ENCODE peak calls at places on chromosome 3, in nine cellular contexts. V is midbrain; R is NCI-H1417; Z is OCI-LY7; G is effector memory CD8-positive, alpha-beta T cell; T is endothelial cell; K is activated CD4-positive, alpha-beta T cell treated with anti-CD3 and anti-CD28 coated beads for 48 hours; M is Calu3; F is naive thymus-derived CD8-positive, alpha-beta T cell. N is an unnamed sample.

GRCh38 chr3:129954509-129954908 is 20.0 kb upstream of the TRH start:
- DNase-seq in V (no peak), R (no peak), Z (peak), G (no peak), T (no peak), K (no peak), M (no peak), F (no peak), N (no peak)

GRCh38 chr3:123036352-123037014 is 8.9 kb upstream of the SEMA5B start:
- DNase-seq in V (no peak), R (no peak), Z (no peak), G (no peak), T (no peak), K (no peak), M (no peak), F (no peak), N (no peak)

GRCh38 chr3:124927454-124928079 is 7.0 kb downstream of the MUC13 start:
- DNase-seq in V (no peak), R (no peak), Z (no peak), G (no peak), T (no peak), K (no peak), M (no peak), F (no peak), N (no peak)

GRCh38 chr3:195096053-195096452 is 174.9 kb downstream of the XXYLT1 start:
- DNase-seq in V (no peak), R (no peak), Z (no peak), G (no peak), T (no peak), K (no peak), M (no peak), F (no peak), N (no peak)

GRCh38 chr3:16363636-16364035 is 98.6 kb downstream of the OXNAD1 start:
- DNase-seq in V (no peak), R (no peak), Z (no peak), G (no peak), T (no peak), K (no peak), M (no peak), F (no peak), N (no peak)

GRCh38 chr3:128274837-128275236 is 121.6 kb downstream of the EEFSEC start:
- DNase-seq in V (no peak), R (no peak), Z (no peak), G (no peak), T (no peak), K (no peak), M (peak), F (no peak), N (no peak)

GRCh38 chr3:24372559-24373197 is 122.0 kb downstream of the THRB start:
- DNase-seq in V (no peak), R (no peak), Z (no peak), G (no peak), T (no peak), K (no peak), M (no peak), F (no peak), N (no peak)

GRCh38 chr3:52435246-52436101 is 9.4 kb downstream of the SEMA3G start:
- DNase-seq in V (no peak), R (no peak), Z (peak), G (no peak), T (no peak), K (no peak), M (no peak), F (no peak), N (no peak)

GRCh38 chr3:10620833-10621082 is 115.4 kb upstream of the ATP2B2 start:
- DNase-seq in V (no peak), R (no peak), Z (no peak), G (no peak), T (no peak), K (no peak), M (no peak), F (no peak), N (no peak)

GRCh38 chr3:8622873-8623725 is 21.5 kb downstream of the SSUH2 start:
- DNase-seq in V (peak), R (peak), Z (peak), G (no peak), T (peak), K (peak), M (peak), F (no peak), N (peak)

GRCh38 chr3:65712156-65712555 is 326.6 kb downstream of the MAGI1 start:
- DNase-seq in V (no peak), R (no peak), Z (no peak), G (no peak), T (no peak), K (no peak), M (no peak), F (no peak), N (no peak)